ENCODE peak calls at places on chromosomes 1 and 21, in ten cellular contexts. F, C, E, H, N, Z, L, K, W and R are unnamed samples.
A peak's percentile ranks its signal among the peaks of the same experiment; 100 is the strongest.

GRCh38 chr1:112264010-112264409 is 132.0 kb upstream of the CTTNBP2NL start:
- DNase-seq in C (no peak), E (no peak), L (no peak), W (no peak), H (no peak), K (no peak), Z (no peak), F (no peak), N (no peak), R (no peak)

GRCh38 chr1:2587071-2587859 is 688 bp downstream of the PRXL2B start:
- DNase-seq in H (peak; percentile 89), F (no peak), N (no peak), K (no peak), Z (no peak), E (no peak), L (peak; percentile 58), C (no peak), W (peak; percentile 12), R (no peak)

GRCh38 chr1:37606481-37607263 is 10.9 kb upstream of the GNL2 start:
- DNase-seq in C (no peak), N (no peak), Z (no peak), H (no peak), W (peak; percentile 6), E (peak; percentile 80), K (no peak), L (no peak), F (no peak), R (no peak)

GRCh38 chr1:156845055-156845952 is 13.6 kb downstream of the INSRR start:
- DNase-seq in K (no peak), Z (no peak), C (no peak), N (no peak), W (no peak), F (no peak), H (no peak), E (no peak), L (no peak), R (no peak)

GRCh38 chr1:171403396-171403795 is 81.9 kb upstream of the PRRC2C start:
- DNase-seq in C (no peak), F (no peak), K (no peak), Z (no peak), W (no peak), E (no peak), N (no peak), H (no peak), L (no peak), R (no peak)

GRCh38 chr1:207404849-207405525 is 49.1 kb upstream of the CR2 start:
- DNase-seq in H (no peak), K (no peak), E (no peak), L (no peak), N (no peak), F (no peak), W (peak; percentile 53), Z (no peak), C (no peak), R (no peak)

GRCh38 chr1:24928631-24929090 is 1.4 kb downstream of the RUNX3 start:
- DNase-seq in W (no peak), E (no peak), Z (no peak), K (no peak), N (no peak), F (no peak), H (peak; percentile 67), C (no peak), L (peak; percentile 45), R (no peak)

GRCh38 chr1:169601096-169601881 is 15.0 kb upstream of the F5 start:
- DNase-seq in H (no peak), N (no peak), W (peak; percentile 10), C (no peak), F (no peak), E (no peak), Z (no peak), L (no peak), K (no peak), R (no peak)

GRCh38 chr1:55337801-55338447 is 122.8 kb upstream of the USP24 start:
- DNase-seq in K (no peak), E (no peak), W (peak; percentile 45), N (no peak), H (no peak), L (no peak), Z (no peak), C (no peak), F (no peak), R (no peak)

GRCh38 chr1:89721351-89721750 is 88.4 kb downstream of the LRRC8C start:
- DNase-seq in W (peak; percentile 48), N (no peak), Z (no peak), H (no peak), F (no peak), C (no peak), E (no peak), K (no peak), L (no peak), R (no peak)

GRCh38 chr1:51534447-51534846 is 15.4 kb upstream of the EPS15 start:
- DNase-seq in W (no peak), Z (no peak), F (no peak), H (no peak), E (no peak), L (no peak), K (no peak), C (no peak), N (no peak), R (no peak)

GRCh38 chr21:37564341-37564923 is 197.9 kb downstream of the DYRK1A start:
- DNase-seq in E (peak; percentile 94), K (peak; percentile 68), N (peak; percentile 66), C (peak; percentile 93), W (peak; percentile 99), H (peak; percentile 88), F (peak; percentile 27), L (peak; percentile 73), Z (peak; percentile 81), R (peak; percentile 64)
- TF ChIP-seq CTCF in E (no peak), K (no peak), N (no peak), C (no peak), W (no peak), H (no peak), F (no peak), L (no peak), Z (no peak), R (no peak)

DNA sequence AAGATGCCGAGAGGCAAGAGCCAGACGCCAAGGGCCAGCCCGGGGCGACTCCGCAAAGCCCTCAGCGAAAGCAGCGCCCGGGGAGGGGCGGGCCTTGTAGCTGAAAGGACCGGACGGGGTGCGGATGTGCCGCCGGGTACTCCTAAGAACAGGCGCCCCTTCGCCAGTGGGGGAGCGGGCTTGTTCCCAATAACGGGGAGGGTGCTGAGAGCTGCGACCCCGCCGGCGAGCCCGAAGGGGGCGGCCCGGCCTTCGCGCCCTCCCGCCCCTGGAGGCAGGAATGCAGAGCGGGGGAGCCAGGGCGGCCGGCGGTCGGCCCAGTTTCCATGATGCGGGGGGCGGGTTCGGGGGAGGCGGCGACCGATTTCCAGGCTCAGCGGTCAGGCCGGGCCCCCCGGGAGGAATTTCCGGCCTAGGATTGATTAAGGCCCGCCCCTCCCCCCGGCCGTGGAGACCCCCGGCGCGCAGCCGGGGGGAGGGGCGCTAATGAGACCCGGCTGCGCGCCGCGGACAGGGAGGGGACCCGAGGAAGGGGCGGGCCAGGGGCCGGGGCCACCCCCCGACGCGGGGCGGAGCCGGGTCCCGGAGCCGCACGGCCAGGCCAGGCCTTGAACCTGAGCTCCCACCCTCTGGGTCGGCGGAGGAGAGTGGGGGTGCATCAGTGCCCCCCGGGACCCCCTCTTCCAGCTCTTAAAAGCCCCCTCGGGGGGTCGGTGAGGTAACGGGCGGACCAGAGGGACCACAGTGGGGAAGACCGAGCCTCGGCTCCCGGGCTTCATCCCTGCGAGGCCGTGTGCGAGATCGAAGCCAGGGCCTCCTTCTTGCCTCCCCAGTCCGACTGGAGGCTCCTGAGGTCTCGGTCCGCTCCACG is 898 bp upstream of the TMEM200B start:
- DNase-seq in K (peak; percentile 73), F (peak; percentile 74), Z (peak; percentile 77), L (peak; percentile 69), E (peak; percentile 96), H (peak; percentile 87), C (peak; percentile 95), N (peak; percentile 79), W (peak; percentile 60), R (peak; percentile 54)
- TF ChIP-seq CTCF in K (peak; percentile 87), F (peak; percentile 80), Z (peak; percentile 59), L (peak; percentile 91), E (no peak), H (peak; percentile 60), C (peak; percentile 47), N (peak; percentile 77), W (peak; percentile 26), R (peak; percentile 75)

DNA sequence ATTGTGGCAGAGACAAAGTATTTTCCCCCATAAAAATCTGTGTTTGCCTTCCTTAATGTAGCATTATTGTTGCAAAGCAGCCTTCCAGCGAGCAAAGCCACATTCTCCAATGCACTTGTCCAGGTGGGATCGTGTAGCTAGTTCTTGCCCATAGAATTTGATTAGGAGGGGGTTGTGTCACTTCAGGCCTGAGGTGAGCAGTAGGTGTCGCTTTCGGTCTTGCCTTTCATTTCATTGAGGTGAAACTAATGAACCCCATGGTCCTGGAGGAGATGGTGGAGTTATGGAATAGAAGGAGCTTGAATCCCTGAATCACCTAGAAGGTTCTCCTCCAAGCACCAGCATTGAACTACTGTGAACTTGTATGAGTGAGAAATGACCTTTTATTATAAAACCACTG is 318.9 kb upstream of the PBX1 start:
- DNase-seq in N (no peak), K (no peak), W (no peak), C (no peak), Z (no peak), L (no peak), F (no peak), H (no peak), E (no peak), R (no peak)
- TF ChIP-seq CTCF in N (peak; percentile 52), K (peak; percentile 13), W (no peak), C (no peak), Z (peak; percentile 6), L (no peak), F (no peak), H (no peak), E (no peak), R (no peak)

DNA sequence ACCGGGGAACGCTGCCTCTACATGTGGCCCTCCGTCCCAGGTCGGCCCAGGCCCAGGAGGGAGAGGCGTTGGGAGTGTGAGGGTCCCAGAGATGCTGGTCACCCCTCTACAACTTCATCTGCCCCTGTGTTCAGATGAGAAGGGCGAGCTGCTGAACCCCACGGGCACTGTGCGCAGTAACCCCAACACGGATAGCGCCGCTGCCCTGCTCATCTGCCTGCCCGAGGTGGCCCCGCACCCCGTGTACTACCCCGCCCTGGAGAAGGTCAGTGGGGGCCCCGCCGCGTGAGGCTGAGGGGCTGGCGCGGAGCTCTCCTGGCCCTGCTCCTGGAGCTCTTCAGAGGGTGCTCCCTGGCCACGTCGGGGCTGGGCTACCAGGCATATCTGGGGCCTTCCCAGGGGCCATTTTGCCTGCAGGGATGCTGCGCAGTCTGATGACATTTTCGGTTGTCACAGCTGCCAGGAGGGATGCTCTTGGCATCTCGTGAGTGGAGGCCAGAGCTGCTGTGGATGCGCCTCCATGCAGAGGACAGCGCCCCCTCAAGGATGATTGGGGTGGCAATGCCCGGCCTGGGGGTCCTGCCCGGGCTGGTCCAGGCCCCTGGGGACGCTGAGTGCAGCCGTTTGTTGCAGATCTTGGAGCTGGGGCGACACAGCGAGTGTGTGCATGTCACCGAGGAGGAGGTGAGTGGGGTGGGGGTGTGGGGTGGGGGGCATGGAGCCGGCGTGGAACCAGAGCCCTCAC is 68.6 kb downstream of the PIK3CD start:
- DNase-seq in N (no peak), L (no peak), W (no peak), Z (no peak), E (no peak), F (no peak), H (peak; percentile 71), K (no peak), C (peak; percentile 74), R (no peak)
- TF ChIP-seq CTCF in N (no peak), L (no peak), W (no peak), Z (no peak), E (no peak), F (no peak), H (no peak), K (no peak), C (no peak), R (no peak)